ENCODE peak calls at places on chromosomes 12 and 14, in six cellular contexts. One of them, this sample, is unnamed.
A peak's percentile ranks its signal among the peaks of the same experiment; 100 is the strongest.

GRCh38 chr14:22919601-22919921 is 612 bp upstream of the RBM23 start:
- DNase-seq in tibial nerve: no peak
- DNase-seq in A549: no peak
- DNase-seq in cardiac muscle cell: no peak
- DNase-seq in MM.1S: no peak
- DNase-seq in HFFc6: no peak
- DNase-seq in this sample: no peak

GRCh38 chr14:22536853-22537338 is 52.1 kb downstream of the DAD1 start:
- DNase-seq in tibial nerve: no peak
- DNase-seq in A549: peak; percentile 81
- DNase-seq in cardiac muscle cell: no peak
- DNase-seq in MM.1S: no peak
- DNase-seq in HFFc6: peak; percentile 93
- DNase-seq in this sample: peak; percentile 77

GRCh38 chr14:36659822-36660735 is 1.6 kb upstream of the PAX9 start:
- DNase-seq in tibial nerve: no peak
- DNase-seq in A549: no peak
- DNase-seq in cardiac muscle cell: no peak
- DNase-seq in MM.1S: no peak
- DNase-seq in HFFc6: no peak
- DNase-seq in this sample: peak; percentile 26

GRCh38 chr12:94460594-94460959 is 910 bp upstream of the CEP83 start:
- DNase-seq in tibial nerve: no peak
- DNase-seq in A549: no peak
- DNase-seq in cardiac muscle cell: no peak
- DNase-seq in MM.1S: no peak
- DNase-seq in HFFc6: no peak
- DNase-seq in this sample: no peak

GRCh38 chr14:21498540-21499526 is 12.3 kb downstream of the METTL3 start:
- DNase-seq in tibial nerve: no peak
- DNase-seq in A549: peak; percentile 59
- DNase-seq in cardiac muscle cell: peak; percentile 76
- DNase-seq in MM.1S: peak; percentile 27
- DNase-seq in HFFc6: peak; percentile 39
- DNase-seq in this sample: peak; percentile 46

GRCh38 chr14:52827426-52827825 is 36.0 kb upstream of the GNPNAT1 start:
- DNase-seq in tibial nerve: no peak
- DNase-seq in A549: no peak
- DNase-seq in cardiac muscle cell: no peak
- DNase-seq in MM.1S: no peak
- DNase-seq in HFFc6: no peak
- DNase-seq in this sample: no peak

GRCh38 chr12:118981285-118982201 is at the start of gene SRRM4:
- DNase-seq in tibial nerve: no peak
- DNase-seq in A549: no peak
- DNase-seq in cardiac muscle cell: peak; percentile 90
- DNase-seq in MM.1S: no peak
- DNase-seq in HFFc6: no peak
- DNase-seq in this sample: peak; percentile 42

GRCh38 chr12:76927170-76927784 is 48.5 kb upstream of the CSRP2 start:
- DNase-seq in tibial nerve: no peak
- DNase-seq in A549: peak; percentile 46
- DNase-seq in cardiac muscle cell: peak; percentile 54
- DNase-seq in MM.1S: peak; percentile 21
- DNase-seq in HFFc6: peak; percentile 39
- DNase-seq in this sample: peak; percentile 58

GRCh38 chr12:53102883-53103807 is at the start of gene SOAT2:
- DNase-seq in tibial nerve: no peak
- DNase-seq in A549: no peak
- DNase-seq in cardiac muscle cell: peak; percentile 31
- DNase-seq in MM.1S: peak; percentile 93
- DNase-seq in HFFc6: no peak
- DNase-seq in this sample: no peak

GRCh38 chr12:126858586-126858985 is 1408.4 kb upstream of the TMEM132C start:
- DNase-seq in tibial nerve: no peak
- DNase-seq in A549: no peak
- DNase-seq in cardiac muscle cell: no peak
- DNase-seq in MM.1S: no peak
- DNase-seq in HFFc6: no peak
- DNase-seq in this sample: no peak

GRCh38 chr12:29073631-29074239 is 75.3 kb upstream of the FAR2 start:
- DNase-seq in tibial nerve: no peak
- DNase-seq in A549: peak; percentile 51
- DNase-seq in cardiac muscle cell: peak; percentile 66
- DNase-seq in MM.1S: peak; percentile 58
- DNase-seq in HFFc6: peak; percentile 22
- DNase-seq in this sample: peak; percentile 17

GRCh38 chr14:79732911-79733310 is 478.4 kb downstream of the DIO2 start:
- DNase-seq in tibial nerve: no peak
- DNase-seq in A549: no peak
- DNase-seq in cardiac muscle cell: no peak
- DNase-seq in MM.1S: no peak
- DNase-seq in HFFc6: no peak
- DNase-seq in this sample: no peak

GRCh38 chr12:6778212-6778570 is 5.9 kb downstream of the LAG3 start:
- DNase-seq in tibial nerve: no peak
- DNase-seq in A549: peak; percentile 41
- DNase-seq in cardiac muscle cell: no peak
- DNase-seq in MM.1S: no peak
- DNase-seq in HFFc6: peak; percentile 25
- DNase-seq in this sample: no peak

GRCh38 chr12:70695361-70696023 is 58.3 kb upstream of the PTPRB start:
- DNase-seq in tibial nerve: no peak
- DNase-seq in A549: no peak
- DNase-seq in cardiac muscle cell: no peak
- DNase-seq in MM.1S: no peak
- DNase-seq in HFFc6: no peak
- DNase-seq in this sample: no peak

GRCh38 chr14:79100578-79100977 is 930.4 kb downstream of the NRXN3 start:
- DNase-seq in tibial nerve: no peak
- DNase-seq in A549: no peak
- DNase-seq in cardiac muscle cell: no peak
- DNase-seq in MM.1S: no peak
- DNase-seq in HFFc6: no peak
- DNase-seq in this sample: no peak

GRCh38 chr14:55762595-55763232 is 182.7 kb downstream of the KTN1 start:
- DNase-seq in tibial nerve: no peak
- DNase-seq in A549: no peak
- DNase-seq in cardiac muscle cell: no peak
- DNase-seq in MM.1S: no peak
- DNase-seq in HFFc6: no peak
- DNase-seq in this sample: peak; percentile 25

GRCh38 chr14:42214981-42215491 is 608.4 kb downstream of the LRFN5 start:
- DNase-seq in tibial nerve: no peak
- DNase-seq in A549: peak; percentile 14
- DNase-seq in cardiac muscle cell: peak; percentile 5
- DNase-seq in MM.1S: no peak
- DNase-seq in HFFc6: peak; percentile 19
- DNase-seq in this sample: no peak

GRCh38 chr14:31543969-31544799 is 17.0 kb upstream of the NUBPL start:
- DNase-seq in tibial nerve: no peak
- DNase-seq in A549: peak; percentile 36
- DNase-seq in cardiac muscle cell: peak; percentile 1
- DNase-seq in MM.1S: no peak
- DNase-seq in HFFc6: peak; percentile 5
- DNase-seq in this sample: no peak

GRCh38 chr14:86646688-86647687 is 1117.0 kb downstream of the FLRT2 start:
- DNase-seq in tibial nerve: no peak
- DNase-seq in A549: peak; percentile 17
- DNase-seq in cardiac muscle cell: no peak
- DNase-seq in MM.1S: peak; percentile 36
- DNase-seq in HFFc6: peak; percentile 56
- DNase-seq in this sample: no peak

GRCh38 chr12:43289412-43289811 is 262.6 kb downstream of the ADAMTS20 start:
- DNase-seq in tibial nerve: no peak
- DNase-seq in A549: no peak
- DNase-seq in cardiac muscle cell: no peak
- DNase-seq in MM.1S: no peak
- DNase-seq in HFFc6: peak; percentile 12
- DNase-seq in this sample: no peak

GRCh38 chr12:9619411-9620179 is 11.9 kb upstream of the KLRB1 start:
- DNase-seq in tibial nerve: no peak
- DNase-seq in A549: no peak
- DNase-seq in cardiac muscle cell: no peak
- DNase-seq in MM.1S: no peak
- DNase-seq in HFFc6: no peak
- DNase-seq in this sample: no peak

GRCh38 chr12:47164730-47165439 is 85.1 kb upstream of the AMIGO2 start:
- DNase-seq in tibial nerve: no peak
- DNase-seq in A549: no peak
- DNase-seq in cardiac muscle cell: no peak
- DNase-seq in MM.1S: no peak
- DNase-seq in HFFc6: peak; percentile 43
- DNase-seq in this sample: no peak
- TF ChIP-seq CTCF in tibial nerve: no peak
- TF ChIP-seq CTCF in A549: no peak
- TF ChIP-seq CTCF in cardiac muscle cell: peak; percentile 32
- TF ChIP-seq CTCF in MM.1S: no peak
- TF ChIP-seq CTCF in HFFc6: peak; percentile 53
- TF ChIP-seq CTCF in this sample: no peak

GRCh38 chr14:68535404-68536024 is 257.4 kb downstream of the ZFP36L1 start:
- DNase-seq in tibial nerve: no peak
- DNase-seq in A549: peak; percentile 75
- DNase-seq in cardiac muscle cell: no peak
- DNase-seq in MM.1S: no peak
- DNase-seq in HFFc6: peak; percentile 91
- DNase-seq in this sample: no peak
- TF ChIP-seq CTCF in tibial nerve: no peak
- TF ChIP-seq CTCF in A549: no peak
- TF ChIP-seq CTCF in cardiac muscle cell: no peak
- TF ChIP-seq CTCF in MM.1S: no peak
- TF ChIP-seq CTCF in HFFc6: no peak
- TF ChIP-seq CTCF in this sample: no peak

GRCh38 chr14:26917086-26917485 is 319.3 kb upstream of the NOVA1 start:
- DNase-seq in tibial nerve: no peak
- DNase-seq in A549: peak; percentile 6
- DNase-seq in cardiac muscle cell: peak; percentile 24
- DNase-seq in MM.1S: no peak
- DNase-seq in HFFc6: no peak
- DNase-seq in this sample: no peak
- TF ChIP-seq CTCF in tibial nerve: no peak
- TF ChIP-seq CTCF in A549: peak; percentile 8
- TF ChIP-seq CTCF in cardiac muscle cell: peak; percentile 58
- TF ChIP-seq CTCF in MM.1S: no peak
- TF ChIP-seq CTCF in HFFc6: no peak
- TF ChIP-seq CTCF in this sample: no peak

GRCh38 chr14:90368946-90369721 is 27.7 kb upstream of the CALM1 start:
- DNase-seq in tibial nerve: no peak
- DNase-seq in A549: peak; percentile 58
- DNase-seq in cardiac muscle cell: no peak
- DNase-seq in MM.1S: no peak
- DNase-seq in HFFc6: peak; percentile 51
- DNase-seq in this sample: no peak
- TF ChIP-seq CTCF in tibial nerve: no peak
- TF ChIP-seq CTCF in A549: peak; percentile 6
- TF ChIP-seq CTCF in cardiac muscle cell: no peak
- TF ChIP-seq CTCF in MM.1S: no peak
- TF ChIP-seq CTCF in HFFc6: no peak
- TF ChIP-seq CTCF in this sample: no peak

DNA sequence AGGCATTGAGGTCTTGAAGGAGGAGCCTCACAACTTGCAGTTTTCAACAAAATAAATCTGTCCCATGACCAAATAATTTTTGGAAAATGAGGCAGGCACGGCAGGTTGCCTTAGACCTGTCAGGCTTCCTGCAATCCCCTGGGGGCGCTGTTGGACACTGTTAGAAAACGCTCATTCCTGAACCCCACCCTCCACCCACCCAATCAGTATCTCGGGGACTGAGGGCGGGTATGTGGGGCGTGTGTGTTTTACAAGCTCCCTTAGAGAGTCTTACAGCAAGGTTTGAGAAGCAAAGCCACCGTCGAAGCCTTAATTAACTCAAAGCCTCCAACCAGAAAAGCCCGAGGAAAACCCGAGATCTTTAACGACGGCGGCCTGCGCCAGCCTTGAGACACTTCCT is 122.8 kb downstream of the GLT1D1 start:
- DNase-seq in tibial nerve: no peak
- DNase-seq in A549: peak; percentile 23
- DNase-seq in cardiac muscle cell: peak; percentile 59
- DNase-seq in MM.1S: no peak
- DNase-seq in HFFc6: no peak
- DNase-seq in this sample: peak; percentile 50
- TF ChIP-seq CTCF in tibial nerve: peak; percentile 10
- TF ChIP-seq CTCF in A549: no peak
- TF ChIP-seq CTCF in cardiac muscle cell: no peak
- TF ChIP-seq CTCF in MM.1S: no peak
- TF ChIP-seq CTCF in HFFc6: no peak
- TF ChIP-seq CTCF in this sample: no peak